ENCODE peak calls at places on chromosome 15, in eight cellular contexts. One of them, this sample, is unnamed.

GRCh38 chr15:70632981-70633380 is 130.4 kb downstream of the UACA start:
- DNase-seq in heart left ventricle: no peak
- DNase-seq in heart right ventricle: no peak
- DNase-seq in stimulated activated CD4-positive, alpha-beta T cell treated with anti-CD3 and anti-CD28 coated beads, Interleukin-2, amount 100 ng/mL, for 24 hours: no peak
- DNase-seq in ELR: no peak
- DNase-seq in effector memory CD4-positive, alpha-beta T cell: no peak
- DNase-seq in germinal center: no peak
- DNase-seq in NCI-H1436: no peak
- DNase-seq in this sample: no peak

GRCh38 chr15:63551400-63551799 is 45.8 kb upstream of the FBXL22 start:
- DNase-seq in effector memory CD4-positive, alpha-beta T cell: no peak
- DNase-seq in germinal center: no peak
- DNase-seq in NCI-H1436: no peak
- DNase-seq in heart right ventricle: no peak
- DNase-seq in ELR: peak
- DNase-seq in heart left ventricle: no peak
- DNase-seq in stimulated activated CD4-positive, alpha-beta T cell treated with anti-CD3 and anti-CD28 coated beads, Interleukin-2, amount 100 ng/mL, for 24 hours: no peak
- DNase-seq in this sample: no peak

GRCh38 chr15:84669726-84670125 is 11.7 kb upstream of the NMB start:
- DNase-seq in germinal center: no peak
- DNase-seq in ELR: peak
- DNase-seq in heart left ventricle: no peak
- DNase-seq in NCI-H1436: no peak
- DNase-seq in heart right ventricle: no peak
- DNase-seq in stimulated activated CD4-positive, alpha-beta T cell treated with anti-CD3 and anti-CD28 coated beads, Interleukin-2, amount 100 ng/mL, for 24 hours: peak
- DNase-seq in effector memory CD4-positive, alpha-beta T cell: no peak
- DNase-seq in this sample: no peak

GRCh38 chr15:83794209-83794608 is 140.3 kb downstream of the ADAMTSL3 start:
- DNase-seq in NCI-H1436: no peak
- DNase-seq in heart right ventricle: no peak
- DNase-seq in ELR: no peak
- DNase-seq in germinal center: no peak
- DNase-seq in effector memory CD4-positive, alpha-beta T cell: no peak
- DNase-seq in heart left ventricle: no peak
- DNase-seq in stimulated activated CD4-positive, alpha-beta T cell treated with anti-CD3 and anti-CD28 coated beads, Interleukin-2, amount 100 ng/mL, for 24 hours: no peak
- DNase-seq in this sample: no peak

GRCh38 chr15:31396881-31397560 is 70.4 kb downstream of the KLF13 start:
- DNase-seq in germinal center: peak
- DNase-seq in heart right ventricle: peak
- DNase-seq in ELR: peak
- DNase-seq in stimulated activated CD4-positive, alpha-beta T cell treated with anti-CD3 and anti-CD28 coated beads, Interleukin-2, amount 100 ng/mL, for 24 hours: no peak
- DNase-seq in NCI-H1436: peak
- DNase-seq in effector memory CD4-positive, alpha-beta T cell: no peak
- DNase-seq in heart left ventricle: peak
- DNase-seq in this sample: peak

GRCh38 chr15:37098468-37099320 is 1.7 kb downstream of the MEIS2 start:
- DNase-seq in germinal center: peak
- DNase-seq in stimulated activated CD4-positive, alpha-beta T cell treated with anti-CD3 and anti-CD28 coated beads, Interleukin-2, amount 100 ng/mL, for 24 hours: no peak
- DNase-seq in NCI-H1436: peak
- DNase-seq in ELR: peak
- DNase-seq in heart left ventricle: no peak
- DNase-seq in effector memory CD4-positive, alpha-beta T cell: no peak
- DNase-seq in heart right ventricle: no peak
- DNase-seq in this sample: no peak

GRCh38 chr15:58066042-58066867 is 744 bp upstream of the ALDH1A2 start:
- DNase-seq in ELR: peak
- DNase-seq in stimulated activated CD4-positive, alpha-beta T cell treated with anti-CD3 and anti-CD28 coated beads, Interleukin-2, amount 100 ng/mL, for 24 hours: peak
- DNase-seq in heart left ventricle: peak
- DNase-seq in NCI-H1436: no peak
- DNase-seq in heart right ventricle: peak
- DNase-seq in effector memory CD4-positive, alpha-beta T cell: peak
- DNase-seq in germinal center: peak
- DNase-seq in this sample: peak

GRCh38 chr15:33985287-33985686 is 17.0 kb downstream of the CHRM5 start:
- DNase-seq in germinal center: no peak
- DNase-seq in ELR: peak
- DNase-seq in effector memory CD4-positive, alpha-beta T cell: no peak
- DNase-seq in stimulated activated CD4-positive, alpha-beta T cell treated with anti-CD3 and anti-CD28 coated beads, Interleukin-2, amount 100 ng/mL, for 24 hours: no peak
- DNase-seq in heart right ventricle: no peak
- DNase-seq in NCI-H1436: no peak
- DNase-seq in heart left ventricle: no peak
- DNase-seq in this sample: no peak

GRCh38 chr15:101025116-101025885 is 106.1 kb downstream of the LRRK1 start:
- DNase-seq in NCI-H1436: no peak
- DNase-seq in heart right ventricle: no peak
- DNase-seq in heart left ventricle: no peak
- DNase-seq in stimulated activated CD4-positive, alpha-beta T cell treated with anti-CD3 and anti-CD28 coated beads, Interleukin-2, amount 100 ng/mL, for 24 hours: peak
- DNase-seq in effector memory CD4-positive, alpha-beta T cell: no peak
- DNase-seq in germinal center: no peak
- DNase-seq in ELR: no peak
- DNase-seq in this sample: no peak

GRCh38 chr15:22979699-22980188 is 424 bp downstream of the CYFIP1 start:
- DNase-seq in germinal center: peak
- DNase-seq in heart left ventricle: peak
- DNase-seq in NCI-H1436: no peak
- DNase-seq in ELR: peak
- DNase-seq in heart right ventricle: peak
- DNase-seq in effector memory CD4-positive, alpha-beta T cell: no peak
- DNase-seq in stimulated activated CD4-positive, alpha-beta T cell treated with anti-CD3 and anti-CD28 coated beads, Interleukin-2, amount 100 ng/mL, for 24 hours: peak
- DNase-seq in this sample: no peak

GRCh38 chr15:97840501-97840900 is 120.0 kb upstream of the ARRDC4 start:
- DNase-seq in heart left ventricle: no peak
- DNase-seq in effector memory CD4-positive, alpha-beta T cell: no peak
- DNase-seq in NCI-H1436: no peak
- DNase-seq in ELR: no peak
- DNase-seq in heart right ventricle: no peak
- DNase-seq in stimulated activated CD4-positive, alpha-beta T cell treated with anti-CD3 and anti-CD28 coated beads, Interleukin-2, amount 100 ng/mL, for 24 hours: no peak
- DNase-seq in germinal center: no peak
- DNase-seq in this sample: no peak

GRCh38 chr15:31260646-31261265 is 65.9 kb upstream of the KLF13 start:
- DNase-seq in stimulated activated CD4-positive, alpha-beta T cell treated with anti-CD3 and anti-CD28 coated beads, Interleukin-2, amount 100 ng/mL, for 24 hours: no peak
- DNase-seq in heart left ventricle: no peak
- DNase-seq in NCI-H1436: no peak
- DNase-seq in ELR: no peak
- DNase-seq in germinal center: no peak
- DNase-seq in effector memory CD4-positive, alpha-beta T cell: no peak
- DNase-seq in heart right ventricle: no peak
- DNase-seq in this sample: no peak

GRCh38 chr15:65318870-65319356 is 14.4 kb downstream of the RNU5B-1 start:
- DNase-seq in stimulated activated CD4-positive, alpha-beta T cell treated with anti-CD3 and anti-CD28 coated beads, Interleukin-2, amount 100 ng/mL, for 24 hours: peak
- DNase-seq in heart right ventricle: peak
- DNase-seq in effector memory CD4-positive, alpha-beta T cell: peak
- DNase-seq in NCI-H1436: peak
- DNase-seq in ELR: peak
- DNase-seq in germinal center: peak
- DNase-seq in heart left ventricle: peak
- DNase-seq in this sample: peak

GRCh38 chr15:38563723-38564519 is 693 bp downstream of the RASGRP1 start:
- DNase-seq in effector memory CD4-positive, alpha-beta T cell: peak
- DNase-seq in NCI-H1436: peak
- DNase-seq in ELR: peak
- DNase-seq in stimulated activated CD4-positive, alpha-beta T cell treated with anti-CD3 and anti-CD28 coated beads, Interleukin-2, amount 100 ng/mL, for 24 hours: peak
- DNase-seq in heart right ventricle: peak
- DNase-seq in germinal center: peak
- DNase-seq in heart left ventricle: peak
- DNase-seq in this sample: peak

GRCh38 chr15:83764201-83764839 is 110.4 kb downstream of the ADAMTSL3 start:
- DNase-seq in heart left ventricle: peak
- DNase-seq in heart right ventricle: peak
- DNase-seq in ELR: no peak
- DNase-seq in effector memory CD4-positive, alpha-beta T cell: no peak
- DNase-seq in stimulated activated CD4-positive, alpha-beta T cell treated with anti-CD3 and anti-CD28 coated beads, Interleukin-2, amount 100 ng/mL, for 24 hours: no peak
- DNase-seq in NCI-H1436: no peak
- DNase-seq in germinal center: no peak
- DNase-seq in this sample: no peak

GRCh38 chr15:37058316-37058985 is 41.9 kb downstream of the MEIS2 start:
- DNase-seq in NCI-H1436: no peak
- DNase-seq in heart right ventricle: no peak
- DNase-seq in ELR: no peak
- DNase-seq in heart left ventricle: no peak
- DNase-seq in effector memory CD4-positive, alpha-beta T cell: no peak
- DNase-seq in stimulated activated CD4-positive, alpha-beta T cell treated with anti-CD3 and anti-CD28 coated beads, Interleukin-2, amount 100 ng/mL, for 24 hours: no peak
- DNase-seq in germinal center: no peak
- DNase-seq in this sample: no peak

GRCh38 chr15:95284933-95285401 is 1045.5 kb upstream of the NR2F2 start:
- DNase-seq in germinal center: no peak
- DNase-seq in ELR: no peak
- DNase-seq in NCI-H1436: no peak
- DNase-seq in stimulated activated CD4-positive, alpha-beta T cell treated with anti-CD3 and anti-CD28 coated beads, Interleukin-2, amount 100 ng/mL, for 24 hours: no peak
- DNase-seq in heart left ventricle: no peak
- DNase-seq in heart right ventricle: no peak
- DNase-seq in effector memory CD4-positive, alpha-beta T cell: no peak
- DNase-seq in this sample: no peak

GRCh38 chr15:38049876-38050275 is 115.4 kb downstream of the TMCO5A start:
- DNase-seq in heart left ventricle: no peak
- DNase-seq in stimulated activated CD4-positive, alpha-beta T cell treated with anti-CD3 and anti-CD28 coated beads, Interleukin-2, amount 100 ng/mL, for 24 hours: no peak
- DNase-seq in heart right ventricle: no peak
- DNase-seq in NCI-H1436: no peak
- DNase-seq in ELR: peak
- DNase-seq in germinal center: no peak
- DNase-seq in effector memory CD4-positive, alpha-beta T cell: no peak
- DNase-seq in this sample: no peak

GRCh38 chr15:101206173-101206572 is 45.7 kb downstream of the CHSY1 start:
- DNase-seq in heart right ventricle: no peak
- DNase-seq in ELR: peak
- DNase-seq in NCI-H1436: no peak
- DNase-seq in stimulated activated CD4-positive, alpha-beta T cell treated with anti-CD3 and anti-CD28 coated beads, Interleukin-2, amount 100 ng/mL, for 24 hours: peak
- DNase-seq in effector memory CD4-positive, alpha-beta T cell: peak
- DNase-seq in germinal center: no peak
- DNase-seq in heart left ventricle: no peak
- DNase-seq in this sample: no peak

GRCh38 chr15:61753018-61753710 is 307.1 kb downstream of the VPS13C start:
- DNase-seq in germinal center: no peak
- DNase-seq in effector memory CD4-positive, alpha-beta T cell: no peak
- DNase-seq in ELR: no peak
- DNase-seq in heart right ventricle: no peak
- DNase-seq in heart left ventricle: no peak
- DNase-seq in stimulated activated CD4-positive, alpha-beta T cell treated with anti-CD3 and anti-CD28 coated beads, Interleukin-2, amount 100 ng/mL, for 24 hours: no peak
- DNase-seq in NCI-H1436: no peak
- DNase-seq in this sample: no peak

GRCh38 chr15:59137566-59137965 is 32.6 kb downstream of the CCNB2 start:
- DNase-seq in ELR: no peak
- DNase-seq in effector memory CD4-positive, alpha-beta T cell: no peak
- DNase-seq in stimulated activated CD4-positive, alpha-beta T cell treated with anti-CD3 and anti-CD28 coated beads, Interleukin-2, amount 100 ng/mL, for 24 hours: no peak
- DNase-seq in heart right ventricle: no peak
- DNase-seq in NCI-H1436: no peak
- DNase-seq in heart left ventricle: no peak
- DNase-seq in germinal center: no peak
- DNase-seq in this sample: no peak